ENCODE peak calls at places on chromosomes 5 and 9, in seven cellular contexts. J is uterus, G is NB4, D is right lobe of liver, K is tibial nerve, Q is prostate gland, W is heart left ventricle. C is an unnamed sample.

GRCh38 chr5:146283344-146283761 is 55.3 kb upstream of the POU4F3 start:
- DNase-seq in J (no peak), G (no peak), D (no peak), K (no peak), Q (no peak), W (no peak), C (no peak)

GRCh38 chr5:135859656-135860055 is 25.2 kb downstream of the SLC25A48 start:
- DNase-seq in J (no peak), G (no peak), D (no peak), K (no peak), Q (no peak), W (no peak), C (no peak)

GRCh38 chr5:1735320-1735970 is 64.2 kb downstream of the MRPL36 start:
- DNase-seq in J (no peak), G (no peak), D (peak; percentile 7), K (no peak), Q (peak; percentile 3), W (no peak), C (peak; percentile 69)

GRCh38 chr9:1709347-1709746 is 305.8 kb upstream of the SMARCA2 start:
- DNase-seq in J (no peak), G (peak; percentile 50), D (no peak), K (no peak), Q (peak; percentile 11), W (no peak), C (no peak)

GRCh38 chr9:76650692-76651091 is 113.5 kb upstream of the PCA3 start:
- DNase-seq in J (no peak), G (peak; percentile 70), D (no peak), K (no peak), Q (no peak), W (no peak), C (no peak)

GRCh38 chr5:181198905-181199519 is 6.0 kb downstream of the TRIM7 start:
- DNase-seq in J (no peak), G (no peak), D (no peak), K (no peak), Q (no peak), W (no peak), C (no peak)

GRCh38 chr9:131833083-131833482 is 93.2 kb upstream of the RAPGEF1 start:
- DNase-seq in J (no peak), G (no peak), D (no peak), K (no peak), Q (no peak), W (no peak), C (no peak)

GRCh38 chr9:101463397-101463796 is 27.8 kb upstream of the ALDOB start:
- DNase-seq in J (no peak), G (no peak), D (no peak), K (no peak), Q (no peak), W (no peak), C (no peak)

DNA sequence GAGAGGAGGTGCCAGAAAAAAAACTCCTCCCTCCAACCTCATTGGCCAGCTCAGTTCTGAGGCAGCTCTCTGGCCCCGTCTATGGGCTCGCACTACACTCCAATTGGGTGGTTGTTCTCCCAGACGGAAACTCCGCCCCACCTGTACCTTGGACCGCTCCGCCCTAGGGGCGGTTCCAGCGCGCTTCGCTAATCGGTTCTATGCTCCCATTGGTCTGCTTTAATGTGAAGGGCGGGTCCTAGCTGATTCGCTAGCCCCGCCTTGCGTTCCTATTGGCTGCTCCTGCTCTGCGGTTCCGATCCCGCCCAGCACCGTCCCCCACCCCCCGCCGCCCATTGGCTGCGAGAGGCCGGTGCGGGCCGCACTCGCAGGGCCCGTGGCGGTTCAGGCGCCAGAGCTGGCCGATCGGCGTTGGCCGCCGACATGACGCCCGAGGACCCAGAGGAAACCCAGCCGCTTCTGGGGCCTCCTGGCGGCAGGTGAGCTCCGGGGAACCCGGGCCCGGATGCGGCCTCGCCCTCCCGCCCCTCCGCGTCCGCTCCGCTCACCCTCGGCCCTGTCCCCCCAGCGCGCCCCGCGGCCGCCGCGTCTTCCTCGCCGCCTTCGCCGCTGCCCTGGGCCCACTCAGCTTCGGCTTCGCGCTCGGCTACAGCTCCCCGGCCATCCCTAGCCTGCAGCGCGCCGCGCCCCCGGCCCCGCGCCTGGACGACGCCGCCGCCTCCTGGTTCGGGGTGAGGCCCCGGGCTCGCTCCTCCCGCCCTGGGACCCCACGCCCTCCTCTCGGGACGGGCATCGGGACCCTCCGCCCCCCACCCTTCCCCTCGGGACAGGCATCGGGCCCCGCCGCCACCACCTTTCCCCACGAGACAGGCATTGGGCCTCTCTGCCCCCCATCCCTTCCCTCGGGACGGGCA is at the start of gene SLC2A8:
- DNase-seq in J (peak; percentile 99), G (peak; percentile 39), D (peak; percentile 98), K (peak; percentile 96), Q (peak; percentile 100), W (peak; percentile 99), C (peak; percentile 99)
- TF ChIP-seq POLR2A in J (peak; percentile 89), G (no peak), D (peak; percentile 94), K (peak; percentile 28), Q (peak; percentile 78), W (peak; percentile 42), C (peak; percentile 22)

GRCh38 chr9:94287877-94288513 is 28.9 kb downstream of the ZNF169 start:
- DNase-seq in J (no peak), G (no peak), D (no peak), K (no peak), Q (no peak), W (peak; percentile 18), C (no peak)
- TF ChIP-seq POLR2A in J (no peak), G (no peak), D (no peak), K (no peak), Q (no peak), W (no peak), C (no peak)

GRCh38 chr5:151870820-151871219 is 53.8 kb downstream of the GLRA1 start:
- DNase-seq in J (no peak), G (peak; percentile 15), D (no peak), K (no peak), Q (no peak), W (no peak), C (no peak)

GRCh38 chr5:151869843-151870242 is 54.8 kb downstream of the GLRA1 start:
- DNase-seq in J (no peak), G (no peak), D (no peak), K (no peak), Q (no peak), W (no peak), C (no peak)

GRCh38 chr5:151868451-151868850 is 56.2 kb downstream of the GLRA1 start:
- DNase-seq in J (no peak), G (no peak), D (no peak), K (no peak), Q (no peak), W (no peak), C (no peak)

GRCh38 chr5:151873701-151874100 is 51.0 kb downstream of the GLRA1 start:
- DNase-seq in J (no peak), G (no peak), D (no peak), K (no peak), Q (no peak), W (no peak), C (no peak)

GRCh38 chr5:151872701-151873100 is 52.0 kb downstream of the GLRA1 start:
- DNase-seq in J (no peak), G (no peak), D (no peak), K (no peak), Q (no peak), W (no peak), C (no peak)
- TF ChIP-seq POLR2A in J (no peak), G (no peak), D (no peak), K (no peak), Q (no peak), W (no peak), C (no peak)

GRCh38 chr5:52800394-52801213 is 12.9 kb downstream of the ITGA1 start:
- DNase-seq in J (peak; percentile 64), G (peak; percentile 73), D (peak; percentile 77), K (peak; percentile 50), Q (peak; percentile 55), W (peak; percentile 57), C (peak; percentile 83)
- TF ChIP-seq POLR2A in J (peak; percentile 14), G (no peak), D (peak; percentile 16), K (no peak), Q (peak; percentile 55), W (no peak), C (no peak)

GRCh38 chr9:92276223-92277007 is 17.1 kb downstream of the IARS1 start:
- DNase-seq in J (no peak), G (peak; percentile 28), D (no peak), K (no peak), Q (no peak), W (no peak), C (no peak)
- TF ChIP-seq POLR2A in J (no peak), G (no peak), D (no peak), K (no peak), Q (no peak), W (no peak), C (no peak)

GRCh38 chr5:54703568-54704255 is 186.2 kb downstream of the SNX18 start:
- DNase-seq in J (no peak), G (no peak), D (no peak), K (no peak), Q (no peak), W (no peak), C (no peak)

GRCh38 chr5:54702470-54702869 is 184.9 kb downstream of the SNX18 start:
- DNase-seq in J (no peak), G (no peak), D (no peak), K (no peak), Q (no peak), W (no peak), C (no peak)

GRCh38 chr5:54704341-54704740 is 186.8 kb downstream of the SNX18 start:
- DNase-seq in J (no peak), G (no peak), D (no peak), K (no peak), Q (no peak), W (no peak), C (no peak)

GRCh38 chr5:54703091-54703490 is 185.5 kb downstream of the SNX18 start:
- DNase-seq in J (peak; percentile 63), G (no peak), D (peak; percentile 55), K (peak; percentile 44), Q (no peak), W (no peak), C (peak; percentile 71)

DNA sequence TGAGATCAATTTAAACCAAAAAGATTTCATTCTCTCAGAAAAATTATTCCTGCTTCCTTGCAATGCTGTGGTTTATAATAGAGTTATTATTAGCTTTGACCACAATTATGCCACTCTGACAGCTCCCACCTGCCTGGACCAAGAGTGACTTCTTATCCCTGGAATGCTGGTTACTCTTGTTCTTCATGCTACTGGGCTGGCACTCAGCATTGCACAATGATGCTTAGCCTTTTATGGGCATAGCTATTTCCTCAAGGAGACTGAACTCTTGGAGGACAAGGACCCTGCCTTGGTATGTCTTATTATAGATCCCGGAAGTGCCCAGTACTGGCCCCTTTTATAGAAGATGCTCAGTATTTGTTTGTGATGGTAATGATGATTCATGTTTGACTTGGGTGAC is 183.6 kb downstream of the SNX18 start:
- DNase-seq in J (peak; percentile 65), G (no peak), D (no peak), K (no peak), Q (no peak), W (no peak), C (no peak)
- TF ChIP-seq POLR2A in J (no peak), G (no peak), D (no peak), K (no peak), Q (no peak), W (no peak), C (no peak)

C was measured in suprapubic skin.